ENCODE peak calls at places on chromosome X, in four cellular contexts. I, S, K and E are unnamed samples.

GRCh38 chrX:136784231-136784630 is 3.5 kb upstream of the ARHGEF6 start:
- DNase-seq in I (no peak), S (no peak), K (no peak), E (no peak)

GRCh38 chrX:12722314-12722713 is 68.9 kb upstream of the PRPS2 start:
- DNase-seq in I (no peak), S (no peak), K (no peak), E (no peak)

GRCh38 chrX:105870465-105870864 is 48.1 kb downstream of the NRK start:
- DNase-seq in I (no peak), S (no peak), K (no peak), E (no peak)

GRCh38 chrX:134338527-134338926 is 101.5 kb downstream of the CCDC160 start:
- DNase-seq in I (no peak), S (no peak), K (no peak), E (no peak)

GRCh38 chrX:18997916-18998315 is 14.0 kb upstream of the PHKA2 start:
- DNase-seq in I (no peak), S (no peak), K (no peak), E (no peak)

GRCh38 chrX:131394384-131394783 is 105.3 kb upstream of the IGSF1 start:
- DNase-seq in I (no peak), S (no peak), K (no peak), E (no peak)

GRCh38 chrX:13770013-13770412 is 35.5 kb downstream of the OFD1 start:
- DNase-seq in I (no peak), S (no peak), K (no peak), E (no peak)

GRCh38 chrX:38768079-38768478 is 33.2 kb upstream of the MID1IP1 start:
- DNase-seq in I (no peak), S (no peak), K (no peak), E (no peak)

GRCh38 chrX:37862851-37863250 is 15.5 kb upstream of the DYNLT3 start:
- DNase-seq in I (no peak), S (no peak), K (no peak), E (no peak)

GRCh38 chrX:72126048-72126415 is 5.7 kb downstream of the RTL5 start:
- DNase-seq in I (no peak), S (no peak), K (no peak), E (no peak)

GRCh38 chrX:72125331-72126047 is 6.2 kb downstream of the RTL5 start:
- DNase-seq in I (no peak), S (no peak), K (no peak), E (no peak)

GRCh38 chrX:72122621-72123275 is 9.0 kb downstream of the RTL5 start:
- DNase-seq in I (no peak), S (no peak), K (no peak), E (no peak)

GRCh38 chrX:72123471-72124185 is 8.1 kb downstream of the RTL5 start:
- DNase-seq in I (peak; percentile 79), S (peak; percentile 63), K (peak; percentile 33), E (no peak)

DNA sequence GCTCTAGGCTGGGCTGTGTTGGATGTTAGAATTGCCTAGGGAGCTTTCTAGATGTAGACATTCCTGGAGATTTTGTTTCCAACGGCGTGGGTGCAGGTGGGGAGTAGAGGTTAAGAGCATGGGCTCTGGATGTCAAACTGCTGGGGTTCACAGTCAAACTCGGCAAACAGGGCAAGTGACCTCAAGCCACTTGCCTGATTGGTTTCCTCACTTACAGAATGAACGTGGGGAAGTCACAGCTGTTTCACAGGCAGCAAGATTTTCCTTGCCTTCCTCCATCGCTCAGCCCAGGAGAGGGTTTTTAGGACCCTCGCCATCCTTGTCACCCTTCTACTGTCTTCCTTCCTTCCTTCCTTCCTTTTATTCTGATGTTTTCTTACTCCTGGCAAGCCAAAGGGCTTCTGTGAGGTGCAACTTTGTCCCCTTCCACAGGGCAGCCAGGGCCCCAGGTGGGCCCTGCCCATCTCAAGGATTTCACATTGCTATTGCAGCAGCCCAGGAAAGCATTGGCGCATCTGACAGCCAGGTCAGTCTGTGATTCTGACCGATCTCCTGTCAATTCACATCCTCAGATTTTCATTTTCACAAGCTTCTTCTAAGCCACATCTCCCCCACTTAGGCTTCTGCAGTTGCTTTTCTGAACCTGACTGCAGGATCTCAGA is 7.0 kb downstream of the RTL5 start:
- DNase-seq in I (no peak), S (no peak), K (no peak), E (no peak)
- H3K4me1 ChIP-seq in I (peaks cover 20% of the 10 kb centered on the region), S (peaks cover 3% of the 10 kb centered on the region), K (peaks cover 5% of the 10 kb centered on the region), E (no peaks in the 10 kb centered on the region)

GRCh38 chrX:23012162-23012561 is 12.4 kb downstream of the DDX53 start:
- DNase-seq in I (no peak), S (no peak), K (no peak), E (no peak)
- H3K4me1 ChIP-seq in I (no peaks in the 10 kb centered on the region), S (no peaks in the 10 kb centered on the region), K (no peaks in the 10 kb centered on the region), E (no peaks in the 10 kb centered on the region)

GRCh38 chrX:154731203-154731602 is 19.7 kb downstream of the GAB3 start:
- DNase-seq in I (no peak), S (no peak), K (no peak), E (no peak)
- H3K4me1 ChIP-seq in I (peaks cover 77% of the 10 kb centered on the region), S (peaks cover 58% of the 10 kb centered on the region), K (peaks cover 60% of the 10 kb centered on the region), E (peaks cover 5% of the 10 kb centered on the region)

GRCh38 chrX:10628906-10629305 is 8.5 kb upstream of the MID1 start:
- DNase-seq in I (no peak), S (no peak), K (no peak), E (no peak)

GRCh38 chrX:10633722-10634121 is 13.3 kb upstream of the MID1 start:
- DNase-seq in I (no peak), S (no peak), K (peak; percentile 70), E (no peak)

GRCh38 chrX:10630320-10630719 is 9.9 kb upstream of the MID1 start:
- DNase-seq in I (no peak), S (no peak), K (no peak), E (no peak)

GRCh38 chrX:10629905-10630304 is 9.5 kb upstream of the MID1 start:
- DNase-seq in I (no peak), S (no peak), K (no peak), E (no peak)

DNA sequence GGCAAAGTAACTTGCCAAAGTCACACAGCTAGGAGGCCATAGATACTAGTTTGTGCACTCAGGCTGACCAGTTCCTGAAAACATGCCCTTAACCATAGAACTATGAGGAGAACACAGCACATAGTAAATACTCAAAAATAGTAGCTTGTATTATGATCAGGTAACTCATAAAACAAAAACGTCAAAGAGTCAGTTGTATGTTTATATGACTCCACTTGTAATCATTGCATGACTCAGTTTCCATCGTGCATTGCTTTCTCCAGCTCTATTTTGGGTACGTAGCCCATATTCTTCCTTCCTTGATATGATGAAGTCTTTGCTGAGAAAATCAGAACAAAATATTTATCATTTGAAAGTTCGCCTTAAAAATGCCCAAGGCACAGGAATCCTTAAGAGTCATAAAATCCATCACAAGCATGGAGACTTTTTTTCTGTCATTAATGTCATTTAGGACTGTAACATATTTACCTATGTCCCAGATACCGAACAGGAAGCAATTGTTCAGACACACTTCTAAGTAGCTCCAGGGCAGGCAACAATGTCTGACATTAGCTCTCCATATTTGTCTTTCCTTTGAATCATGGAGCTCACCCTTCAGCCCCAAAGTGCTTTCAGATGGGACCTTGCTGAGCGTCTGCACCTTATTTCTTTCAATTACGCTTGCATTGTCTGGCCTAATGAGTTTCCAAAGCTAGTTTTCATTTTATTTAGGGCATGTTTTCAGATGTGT is 11.2 kb upstream of the MID1 start:
- DNase-seq in I (no peak), S (no peak), K (no peak), E (no peak)
- H3K4me1 ChIP-seq in I (no peaks in the 10 kb centered on the region), S (no peaks in the 10 kb centered on the region), K (no peaks in the 10 kb centered on the region), E (no peaks in the 10 kb centered on the region)

DNA sequence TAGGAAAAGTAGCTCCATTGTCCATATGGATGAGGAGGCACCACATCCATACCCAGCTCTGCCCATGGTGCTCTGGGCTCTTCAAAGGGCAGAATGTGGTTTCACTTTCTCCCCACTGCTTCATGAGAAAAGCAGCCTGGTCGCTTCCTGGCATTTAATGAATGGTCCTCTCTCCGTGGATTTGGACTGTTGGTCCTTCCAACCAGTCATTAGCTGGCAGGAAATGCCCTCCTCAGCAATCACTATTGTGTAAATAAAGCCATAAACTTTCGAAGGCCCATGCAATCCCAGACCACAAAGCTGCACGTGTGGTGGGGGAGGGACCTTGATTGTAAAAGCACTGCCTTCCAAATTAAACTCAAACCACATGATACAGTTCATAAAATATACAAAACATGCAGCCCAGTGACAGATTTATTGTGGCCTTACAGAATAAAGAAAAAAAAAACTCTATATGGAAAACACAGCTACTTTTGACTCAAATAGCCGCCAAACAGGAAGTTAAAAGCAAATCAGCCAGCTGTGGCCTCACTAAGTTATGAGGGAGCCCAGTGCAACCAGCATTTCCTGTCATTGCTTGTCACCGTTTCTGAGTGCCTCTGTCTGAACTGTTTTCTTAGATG is 8.1 kb downstream of the MBNL3 start:
- DNase-seq in I (no peak), S (no peak), K (peak; percentile 21), E (peak; percentile 78)
- H3K4me1 ChIP-seq in I (no peaks in the 10 kb centered on the region), S (no peaks in the 10 kb centered on the region), K (peaks cover 36% of the 10 kb centered on the region), E (no peaks in the 10 kb centered on the region)

DNA sequence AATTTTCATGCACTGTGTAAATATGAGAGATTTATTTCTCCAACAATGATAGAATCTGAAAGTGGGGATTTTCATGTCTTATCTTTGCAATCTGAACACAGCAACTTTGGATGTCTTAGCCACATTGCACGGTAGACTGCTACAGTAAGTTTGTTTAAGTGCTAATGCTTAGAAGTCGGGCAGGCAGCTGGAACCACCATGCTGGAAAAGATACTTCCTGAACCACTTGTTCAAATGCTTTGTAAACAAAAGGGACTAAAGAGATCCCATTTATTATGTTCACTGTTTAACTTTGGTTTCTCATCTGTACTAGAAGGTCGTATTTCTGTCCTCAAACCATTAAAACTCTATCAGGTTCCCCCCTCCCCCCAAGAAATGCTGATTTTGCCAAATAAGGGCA is 555.9 kb upstream of the DIPK2B start:
- DNase-seq in I (no peak), S (no peak), K (no peak), E (no peak)
- H3K4me1 ChIP-seq in I (no peaks in the 10 kb centered on the region), S (no peaks in the 10 kb centered on the region), K (no peaks in the 10 kb centered on the region), E (peaks cover 9% of the 10 kb centered on the region)

GRCh38 chrX:69614896-69615295 is 1.0 kb upstream of the EDA start:
- DNase-seq in I (peak; percentile 36), S (no peak), K (no peak), E (no peak)

GRCh38 chrX:69615323-69615722 is 590 bp upstream of the EDA start:
- DNase-seq in I (no peak), S (no peak), K (no peak), E (no peak)

GRCh38 chrX:69616520-69617203 is 749 bp downstream of the EDA start:
- DNase-seq in I (peak; percentile 48), S (peak; percentile 53), K (peak; percentile 31), E (peak; percentile 47)

GRCh38 chrX:69615779-69616519 is at the start of gene EDA:
- DNase-seq in I (peak; percentile 92), S (peak; percentile 93), K (peak; percentile 89), E (peak; percentile 90)

GRCh38 chrX:69613946-69614345 is 2.0 kb upstream of the EDA start:
- DNase-seq in I (no peak), S (no peak), K (no peak), E (no peak)
- H3K4me1 ChIP-seq in I (no peaks in the 10 kb centered on the region), S (no peaks in the 10 kb centered on the region), K (peaks cover 10% of the 10 kb centered on the region), E (no peaks in the 10 kb centered on the region)